ENCODE peak calls at places on chromosomes 2 and 18, in eight cellular contexts. D is suprapubic skin; R is nephron progenitor cell; O is brain microvascular endothelial cell; E is naive thymus-derived CD8-positive, alpha-beta T cell; L is Ammon's horn; N is RCC 7860; P is natural killer cell treated with Interleukin-12 subunit alpha and Interleukin-12 subunit beta and Interleukin-15 and Interleukin-18, amount 100 ng/mL, for 72 hours. V is an unnamed sample.

GRCh38 chr2:69464575-69464974 is 27.3 kb upstream of the NFU1 start:
- DNase-seq in D (peak), R (no peak), O (peak), E (no peak), L (peak), N (no peak), P (no peak), V (no peak)

GRCh38 chr2:173829727-173830126 is 135.4 kb downstream of the SP3 start:
- DNase-seq in D (no peak), R (no peak), O (no peak), E (no peak), L (no peak), N (no peak), P (no peak), V (no peak)

GRCh38 chr18:77136076-77136718 is 3.6 kb upstream of the MBP start:
- DNase-seq in D (no peak), R (no peak), O (no peak), E (no peak), L (no peak), N (no peak), P (no peak), V (no peak)

GRCh38 chr2:25349397-25349796 is 7.7 kb upstream of the DNMT3A start:
- DNase-seq in D (no peak), R (no peak), O (peak), E (no peak), L (no peak), N (no peak), P (no peak), V (no peak)

GRCh38 chr18:73663581-73663980 is 484.1 kb downstream of the FBXO15 start:
- DNase-seq in D (no peak), R (no peak), O (no peak), E (no peak), L (peak), N (no peak), P (no peak), V (no peak)

GRCh38 chr18:78911751-78912283 is 67.8 kb upstream of the SALL3 start:
- DNase-seq in D (no peak), R (no peak), O (no peak), E (no peak), L (no peak), N (no peak), P (no peak), V (no peak)

GRCh38 chr2:96116879-96117533 is 635 bp upstream of the ADRA2B start:
- DNase-seq in D (no peak), R (peak), O (no peak), E (peak), L (peak), N (no peak), P (no peak), V (peak)

GRCh38 chr2:70961648-70961994 is 16.8 kb upstream of the ANKRD53 start:
- DNase-seq in D (no peak), R (no peak), O (no peak), E (no peak), L (no peak), N (no peak), P (no peak), V (no peak)

GRCh38 chr2:119426801-119427395 is 4.8 kb upstream of the TMEM37 start:
- DNase-seq in D (peak), R (no peak), O (no peak), E (no peak), L (no peak), N (no peak), P (no peak), V (no peak)

GRCh38 chr2:54106631-54107454 is 8.6 kb upstream of the ACYP2 start:
- DNase-seq in D (no peak), R (peak), O (peak), E (peak), L (peak), N (peak), P (no peak), V (no peak)

GRCh38 chr2:20113986-20114938 is 62.8 kb upstream of the LAPTM4A start:
- DNase-seq in D (no peak), R (no peak), O (no peak), E (no peak), L (no peak), N (no peak), P (no peak), V (no peak)

V was measured in GM12892.